ENCODE peak calls at places on chromosome 7, in nine cellular contexts. One of them, this sample, is unnamed.

GRCh38 chr7:76403780-76404494 is 5.6 kb downstream of the SSC4D start:
- DNase-seq in PC-3: no peak
- DNase-seq in neural progenitor cell: no peak
- DNase-seq in hepatocyte: no peak
- DNase-seq in OCI-LY7: peak; percentile 23
- DNase-seq in MM.1S: no peak
- DNase-seq in GM23248: no peak
- DNase-seq in GM23338: no peak
- DNase-seq in SK-N-SH: no peak
- DNase-seq in this sample: no peak

GRCh38 chr7:38506756-38507155 is 124.4 kb downstream of the AMPH start:
- DNase-seq in MM.1S: no peak
- DNase-seq in GM23248: peak; percentile 86
- DNase-seq in PC-3: no peak
- DNase-seq in hepatocyte: no peak
- DNase-seq in GM23338: no peak
- DNase-seq in OCI-LY7: no peak
- DNase-seq in neural progenitor cell: no peak
- DNase-seq in SK-N-SH: no peak
- DNase-seq in this sample: no peak

GRCh38 chr7:47889723-47890122 is 58.5 kb downstream of the PKD1L1 start:
- DNase-seq in GM23338: no peak
- DNase-seq in SK-N-SH: no peak
- DNase-seq in MM.1S: no peak
- DNase-seq in PC-3: no peak
- DNase-seq in neural progenitor cell: no peak
- DNase-seq in hepatocyte: no peak
- DNase-seq in GM23248: no peak
- DNase-seq in OCI-LY7: no peak
- DNase-seq in this sample: no peak

GRCh38 chr7:74233655-74234280 is 20.4 kb downstream of the RFC2 start:
- DNase-seq in MM.1S: no peak
- DNase-seq in hepatocyte: peak; percentile 71
- DNase-seq in GM23338: no peak
- DNase-seq in OCI-LY7: no peak
- DNase-seq in neural progenitor cell: no peak
- DNase-seq in SK-N-SH: no peak
- DNase-seq in GM23248: peak; percentile 30
- DNase-seq in PC-3: no peak
- DNase-seq in this sample: no peak

GRCh38 chr7:103048833-103049232 is 25.8 kb downstream of the FBXL13 start:
- DNase-seq in neural progenitor cell: peak; percentile 57
- DNase-seq in PC-3: peak; percentile 33
- DNase-seq in SK-N-SH: no peak
- DNase-seq in OCI-LY7: peak; percentile 52
- DNase-seq in MM.1S: no peak
- DNase-seq in GM23248: no peak
- DNase-seq in hepatocyte: no peak
- DNase-seq in GM23338: peak; percentile 79
- DNase-seq in this sample: peak; percentile 33

GRCh38 chr7:121755818-121756501 is 117.0 kb upstream of the PTPRZ1 start:
- DNase-seq in OCI-LY7: no peak
- DNase-seq in GM23248: no peak
- DNase-seq in MM.1S: no peak
- DNase-seq in hepatocyte: peak; percentile 8
- DNase-seq in GM23338: peak; percentile 70
- DNase-seq in SK-N-SH: no peak
- DNase-seq in neural progenitor cell: peak; percentile 79
- DNase-seq in PC-3: no peak
- DNase-seq in this sample: no peak

GRCh38 chr7:47702096-47702495 is 120.2 kb upstream of the TNS3 start:
- DNase-seq in MM.1S: no peak
- DNase-seq in SK-N-SH: no peak
- DNase-seq in OCI-LY7: no peak
- DNase-seq in PC-3: no peak
- DNase-seq in GM23338: no peak
- DNase-seq in GM23248: no peak
- DNase-seq in hepatocyte: no peak
- DNase-seq in neural progenitor cell: no peak
- DNase-seq in this sample: no peak

GRCh38 chr7:2045559-2046405 is 187.0 kb downstream of the MAD1L1 start:
- DNase-seq in PC-3: no peak
- DNase-seq in SK-N-SH: peak; percentile 24
- DNase-seq in neural progenitor cell: no peak
- DNase-seq in OCI-LY7: no peak
- DNase-seq in MM.1S: no peak
- DNase-seq in GM23338: no peak
- DNase-seq in GM23248: no peak
- DNase-seq in hepatocyte: no peak
- DNase-seq in this sample: no peak

GRCh38 chr7:106064836-106065559 is 47.1 kb downstream of the SYPL1 start:
- DNase-seq in GM23338: no peak
- DNase-seq in GM23248: peak; percentile 99
- DNase-seq in PC-3: peak; percentile 99
- DNase-seq in MM.1S: no peak
- DNase-seq in OCI-LY7: no peak
- DNase-seq in hepatocyte: peak; percentile 87
- DNase-seq in SK-N-SH: peak; percentile 82
- DNase-seq in neural progenitor cell: peak; percentile 25
- DNase-seq in this sample: peak; percentile 82

GRCh38 chr7:52504546-52504945 is 530.9 kb upstream of the POM121L12 start:
- DNase-seq in GM23338: no peak
- DNase-seq in MM.1S: no peak
- DNase-seq in SK-N-SH: no peak
- DNase-seq in hepatocyte: no peak
- DNase-seq in OCI-LY7: no peak
- DNase-seq in PC-3: peak; percentile 10
- DNase-seq in GM23248: no peak
- DNase-seq in neural progenitor cell: no peak
- DNase-seq in this sample: no peak

GRCh38 chr7:44348300-44348699 is 22.9 kb upstream of the CAMK2B start:
- DNase-seq in hepatocyte: no peak
- DNase-seq in GM23248: peak; percentile 67
- DNase-seq in GM23338: peak; percentile 79
- DNase-seq in neural progenitor cell: peak; percentile 31
- DNase-seq in PC-3: peak; percentile 50
- DNase-seq in OCI-LY7: peak; percentile 73
- DNase-seq in MM.1S: no peak
- DNase-seq in SK-N-SH: peak; percentile 44
- DNase-seq in this sample: peak; percentile 24
- TF ChIP-seq EZH2phosphoT487 in hepatocyte: no peak
- TF ChIP-seq EZH2phosphoT487 in GM23248: no peak
- TF ChIP-seq EZH2phosphoT487 in GM23338: no peak
- TF ChIP-seq EZH2phosphoT487 in neural progenitor cell: no peak
- TF ChIP-seq EZH2phosphoT487 in PC-3: no peak
- TF ChIP-seq EZH2phosphoT487 in OCI-LY7: no peak
- TF ChIP-seq EZH2phosphoT487 in MM.1S: no peak
- TF ChIP-seq EZH2phosphoT487 in SK-N-SH: no peak
- TF ChIP-seq EZH2phosphoT487 in this sample: no peak

GRCh38 chr7:157662110-157662791 is 325.4 kb downstream of the DNAJB6 start:
- DNase-seq in GM23248: no peak
- DNase-seq in neural progenitor cell: no peak
- DNase-seq in GM23338: no peak
- DNase-seq in OCI-LY7: no peak
- DNase-seq in MM.1S: no peak
- DNase-seq in SK-N-SH: no peak
- DNase-seq in PC-3: no peak
- DNase-seq in hepatocyte: no peak
- DNase-seq in this sample: no peak
- TF ChIP-seq EZH2phosphoT487 in GM23248: no peak
- TF ChIP-seq EZH2phosphoT487 in neural progenitor cell: no peak
- TF ChIP-seq EZH2phosphoT487 in GM23338: no peak
- TF ChIP-seq EZH2phosphoT487 in OCI-LY7: no peak
- TF ChIP-seq EZH2phosphoT487 in MM.1S: no peak
- TF ChIP-seq EZH2phosphoT487 in SK-N-SH: no peak
- TF ChIP-seq EZH2phosphoT487 in PC-3: no peak
- TF ChIP-seq EZH2phosphoT487 in hepatocyte: no peak
- TF ChIP-seq EZH2phosphoT487 in this sample: no peak

GRCh38 chr7:140176811-140177702 is at the start of gene KDM7A:
- DNase-seq in GM23338: peak; percentile 91
- DNase-seq in OCI-LY7: peak; percentile 91
- DNase-seq in PC-3: peak; percentile 90
- DNase-seq in hepatocyte: peak; percentile 98
- DNase-seq in SK-N-SH: peak; percentile 98
- DNase-seq in GM23248: peak; percentile 99
- DNase-seq in neural progenitor cell: peak; percentile 97
- DNase-seq in MM.1S: peak; percentile 96
- DNase-seq in this sample: peak; percentile 69
- TF ChIP-seq EZH2phosphoT487 in GM23338: no peak
- TF ChIP-seq EZH2phosphoT487 in OCI-LY7: no peak
- TF ChIP-seq EZH2phosphoT487 in PC-3: peak; percentile 94
- TF ChIP-seq EZH2phosphoT487 in hepatocyte: no peak
- TF ChIP-seq EZH2phosphoT487 in SK-N-SH: no peak
- TF ChIP-seq EZH2phosphoT487 in GM23248: no peak
- TF ChIP-seq EZH2phosphoT487 in neural progenitor cell: no peak
- TF ChIP-seq EZH2phosphoT487 in MM.1S: no peak
- TF ChIP-seq EZH2phosphoT487 in this sample: no peak

GRCh38 chr7:129969881-129970446 is 17.2 kb upstream of the UBE2H start:
- DNase-seq in GM23338: no peak
- DNase-seq in SK-N-SH: no peak
- DNase-seq in GM23248: peak; percentile 77
- DNase-seq in PC-3: peak; percentile 98
- DNase-seq in MM.1S: no peak
- DNase-seq in OCI-LY7: no peak
- DNase-seq in hepatocyte: peak; percentile 63
- DNase-seq in neural progenitor cell: no peak
- DNase-seq in this sample: peak; percentile 41
- TF ChIP-seq EZH2phosphoT487 in GM23338: no peak
- TF ChIP-seq EZH2phosphoT487 in SK-N-SH: no peak
- TF ChIP-seq EZH2phosphoT487 in GM23248: no peak
- TF ChIP-seq EZH2phosphoT487 in PC-3: no peak
- TF ChIP-seq EZH2phosphoT487 in MM.1S: no peak
- TF ChIP-seq EZH2phosphoT487 in OCI-LY7: no peak
- TF ChIP-seq EZH2phosphoT487 in hepatocyte: no peak
- TF ChIP-seq EZH2phosphoT487 in neural progenitor cell: no peak
- TF ChIP-seq EZH2phosphoT487 in this sample: no peak

DNA sequence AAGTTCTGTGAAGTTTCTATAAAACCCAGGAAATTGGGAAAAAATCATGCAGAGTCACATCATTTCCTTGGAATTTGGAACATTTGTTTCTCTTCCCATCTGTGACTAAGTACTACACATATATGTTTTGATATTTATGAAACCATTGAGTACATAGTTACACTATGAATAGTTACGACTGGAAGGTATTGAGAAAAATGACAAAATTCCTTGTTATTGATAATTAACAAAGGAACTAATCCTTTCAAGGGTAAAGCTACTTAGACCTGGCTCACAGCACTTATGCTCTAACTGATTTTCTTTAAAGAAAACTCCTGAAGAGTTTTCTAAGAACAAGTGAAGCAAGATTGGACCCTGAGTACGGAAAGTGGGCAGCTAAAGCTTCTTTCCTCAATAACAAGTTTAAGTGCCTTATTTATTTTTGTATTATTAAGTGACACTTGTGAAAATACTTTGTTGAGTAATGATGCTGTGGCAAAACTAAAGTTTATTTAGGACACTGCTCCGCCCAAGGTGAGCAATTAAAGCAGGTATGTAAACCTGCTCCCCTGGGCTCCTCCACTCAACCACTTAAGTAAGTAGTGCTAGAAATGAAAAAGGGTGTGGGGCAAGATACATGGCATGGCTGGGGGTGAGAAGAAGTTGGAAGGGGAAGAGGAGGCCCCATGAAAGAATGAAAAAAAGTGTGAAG is 11.9 kb upstream of the GLCCI1 start:
- DNase-seq in GM23338: no peak
- DNase-seq in GM23248: peak; percentile 71
- DNase-seq in OCI-LY7: no peak
- DNase-seq in SK-N-SH: no peak
- DNase-seq in hepatocyte: no peak
- DNase-seq in PC-3: peak; percentile 73
- DNase-seq in MM.1S: no peak
- DNase-seq in neural progenitor cell: no peak
- DNase-seq in this sample: no peak
- TF ChIP-seq EZH2phosphoT487 in GM23338: no peak
- TF ChIP-seq EZH2phosphoT487 in GM23248: no peak
- TF ChIP-seq EZH2phosphoT487 in OCI-LY7: no peak
- TF ChIP-seq EZH2phosphoT487 in SK-N-SH: no peak
- TF ChIP-seq EZH2phosphoT487 in hepatocyte: no peak
- TF ChIP-seq EZH2phosphoT487 in PC-3: no peak
- TF ChIP-seq EZH2phosphoT487 in MM.1S: no peak
- TF ChIP-seq EZH2phosphoT487 in neural progenitor cell: no peak
- TF ChIP-seq EZH2phosphoT487 in this sample: no peak

GRCh38 chr7:108197371-108198091 is 67.4 kb upstream of the LAMB4 start:
- DNase-seq in OCI-LY7: no peak
- DNase-seq in GM23248: no peak
- DNase-seq in hepatocyte: no peak
- DNase-seq in MM.1S: no peak
- DNase-seq in SK-N-SH: no peak
- DNase-seq in neural progenitor cell: no peak
- DNase-seq in PC-3: no peak
- DNase-seq in GM23338: no peak
- DNase-seq in this sample: no peak

GRCh38 chr7:108200326-108200725 is 70.2 kb upstream of the LAMB4 start:
- DNase-seq in hepatocyte: no peak
- DNase-seq in MM.1S: no peak
- DNase-seq in SK-N-SH: no peak
- DNase-seq in GM23248: peak; percentile 61
- DNase-seq in neural progenitor cell: no peak
- DNase-seq in OCI-LY7: no peak
- DNase-seq in PC-3: peak; percentile 35
- DNase-seq in GM23338: no peak
- DNase-seq in this sample: no peak

GRCh38 chr7:108193593-108194498 is 63.7 kb upstream of the LAMB4 start:
- DNase-seq in hepatocyte: no peak
- DNase-seq in PC-3: peak; percentile 39
- DNase-seq in SK-N-SH: no peak
- DNase-seq in neural progenitor cell: no peak
- DNase-seq in OCI-LY7: no peak
- DNase-seq in GM23338: peak; percentile 21
- DNase-seq in MM.1S: no peak
- DNase-seq in GM23248: no peak
- DNase-seq in this sample: no peak

GRCh38 chr7:108190891-108191290 is 60.7 kb upstream of the LAMB4 start:
- DNase-seq in PC-3: peak; percentile 40
- DNase-seq in hepatocyte: no peak
- DNase-seq in OCI-LY7: no peak
- DNase-seq in neural progenitor cell: no peak
- DNase-seq in GM23338: no peak
- DNase-seq in SK-N-SH: no peak
- DNase-seq in MM.1S: no peak
- DNase-seq in GM23248: peak; percentile 60
- DNase-seq in this sample: no peak

GRCh38 chr7:108196004-108196403 is 65.8 kb upstream of the LAMB4 start:
- DNase-seq in neural progenitor cell: no peak
- DNase-seq in SK-N-SH: no peak
- DNase-seq in hepatocyte: no peak
- DNase-seq in OCI-LY7: no peak
- DNase-seq in PC-3: no peak
- DNase-seq in MM.1S: no peak
- DNase-seq in GM23338: no peak
- DNase-seq in GM23248: peak; percentile 28
- DNase-seq in this sample: no peak
- TF ChIP-seq EZH2phosphoT487 in neural progenitor cell: no peak
- TF ChIP-seq EZH2phosphoT487 in SK-N-SH: no peak
- TF ChIP-seq EZH2phosphoT487 in hepatocyte: no peak
- TF ChIP-seq EZH2phosphoT487 in OCI-LY7: no peak
- TF ChIP-seq EZH2phosphoT487 in PC-3: no peak
- TF ChIP-seq EZH2phosphoT487 in MM.1S: no peak
- TF ChIP-seq EZH2phosphoT487 in GM23338: no peak
- TF ChIP-seq EZH2phosphoT487 in GM23248: no peak
- TF ChIP-seq EZH2phosphoT487 in this sample: no peak

This sample was measured in HCT116.